ENCODE peak calls at places on chromosomes 12 and 14, in four cellular contexts. F is mucosa of descending colon; S is CD4-positive, alpha-beta memory T cell; U is fibroblast of pulmonary artery. D is an unnamed sample.

GRCh38 chr12:45369065-45369464 is 153.2 kb downstream of the ANO6 start:
- DNase-seq in F (no peak), S (no peak), U (peak), D (no peak)

GRCh38 chr12:81329088-81329487 is 251.2 kb downstream of the ACSS3 start:
- DNase-seq in F (no peak), S (no peak), U (peak), D (peak)

GRCh38 chr12:10293570-10294227 is 14.0 kb upstream of the KLRD1 start:
- DNase-seq in F (no peak), S (peak), U (no peak), D (peak)

GRCh38 chr14:80464531-80465149 is 253.3 kb upstream of the DIO2 start:
- DNase-seq in F (no peak), S (no peak), U (no peak), D (no peak)

GRCh38 chr14:85281921-85282320 is 248.0 kb upstream of the FLRT2 start:
- DNase-seq in F (no peak), S (no peak), U (no peak), D (no peak)

GRCh38 chr12:114944736-114945135 is 260.8 kb upstream of the TBX3 start:
- DNase-seq in F (no peak), S (no peak), U (no peak), D (no peak)

GRCh38 chr12:104232609-104233280 is 17.2 kb downstream of the TXNRD1 start:
- DNase-seq in F (no peak), S (no peak), U (no peak), D (no peak)

GRCh38 chr14:67490201-67490600 is 1.7 kb upstream of the TMEM229B start:
- DNase-seq in F (no peak), S (no peak), U (no peak), D (no peak)

GRCh38 chr12:122721057-122721545 is 4.5 kb upstream of the HCAR3 start:
- DNase-seq in F (no peak), S (no peak), U (peak), D (no peak)

GRCh38 chr12:98838282-98838681 is 193.2 kb downstream of the APAF1 start:
- DNase-seq in F (no peak), S (no peak), U (peak), D (no peak)

GRCh38 chr14:93114068-93114710 is 1.5 kb downstream of the ITPK1 start:
- DNase-seq in F (peak), S (no peak), U (no peak), D (no peak)

GRCh38 chr14:97446087-97446486 is 648.9 kb downstream of the VRK1 start:
- DNase-seq in F (no peak), S (no peak), U (no peak), D (peak)

GRCh38 chr14:91303924-91304229 is 59.4 kb upstream of the GPR68 start:
- DNase-seq in F (no peak), S (no peak), U (no peak), D (no peak)

GRCh38 chr14:69014829-69015259 is 35.7 kb upstream of the ACTN1 start:
- DNase-seq in F (no peak), S (no peak), U (no peak), D (no peak)

GRCh38 chr12:108576660-108577234 is 14.4 kb downstream of the ISCU start:
- DNase-seq in F (no peak), S (no peak), U (no peak), D (no peak)

GRCh38 chr12:71576546-71576945 is 87.1 kb downstream of the ZFC3H1 start:
- DNase-seq in F (no peak), S (no peak), U (no peak), D (no peak)

GRCh38 chr12:28569698-28570411 is 379.6 kb downstream of the CCDC91 start:
- DNase-seq in F (no peak), S (no peak), U (peak), D (no peak)

GRCh38 chr12:92028039-92028709 is 117.5 kb downstream of the BTG1 start:
- DNase-seq in F (no peak), S (no peak), U (peak), D (no peak)

GRCh38 chr12:121132601-121133481 is at the start of gene P2RX7:
- DNase-seq in F (peak), S (peak), U (peak), D (peak)
- H3K4me3 ChIP-seq in F (no peak), S (peak), U (peak), D (peak)

GRCh38 chr12:19710811-19711793 is 271.8 kb downstream of the AEBP2 start:
- DNase-seq in F (peak), S (no peak), U (peak), D (no peak)

GRCh38 chr12:19706936-19707335 is 267.6 kb downstream of the AEBP2 start:
- DNase-seq in F (no peak), S (no peak), U (no peak), D (no peak)

GRCh38 chr12:19709889-19710288 is 270.6 kb downstream of the AEBP2 start:
- DNase-seq in F (no peak), S (no peak), U (no peak), D (no peak)

GRCh38 chr12:19707948-19708409 is 268.7 kb downstream of the AEBP2 start:
- DNase-seq in F (no peak), S (no peak), U (peak), D (no peak)

DNA sequence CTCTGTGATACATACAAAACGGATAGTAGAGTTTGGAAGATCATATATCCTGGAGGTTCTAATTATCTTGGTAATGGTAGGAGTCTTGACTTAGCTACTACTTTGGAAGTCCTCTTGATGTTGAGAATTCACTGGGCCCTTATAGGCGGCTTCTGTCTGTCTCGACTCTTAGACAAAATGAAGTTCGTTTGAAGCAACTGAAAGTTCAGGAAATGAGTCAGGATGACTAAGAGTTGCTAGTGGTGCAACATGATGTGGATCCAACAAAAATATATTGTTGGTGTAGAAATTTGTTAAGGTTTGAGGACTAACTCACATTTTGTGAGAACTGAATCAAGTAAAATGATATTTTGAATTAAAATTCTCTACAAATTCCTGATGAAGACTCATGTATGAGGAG is 272.7 kb downstream of the AEBP2 start:
- DNase-seq in F (no peak), S (no peak), U (peak), D (no peak)
- H3K4me3 ChIP-seq in F (no peak), S (no peak), U (no peak), D (no peak)

GRCh38 chr14:71473843-71474242 is 458.4 kb upstream of the RGS6 start:
- DNase-seq in F (no peak), S (no peak), U (no peak), D (no peak)

GRCh38 chr14:71471604-71472003 is 460.6 kb upstream of the RGS6 start:
- DNase-seq in F (no peak), S (no peak), U (no peak), D (no peak)

GRCh38 chr14:71472961-71473340 is 459.3 kb upstream of the RGS6 start:
- DNase-seq in F (no peak), S (no peak), U (no peak), D (no peak)

GRCh38 chr14:71474291-71474690 is 457.9 kb upstream of the RGS6 start:
- DNase-seq in F (no peak), S (no peak), U (peak), D (no peak)

DNA sequence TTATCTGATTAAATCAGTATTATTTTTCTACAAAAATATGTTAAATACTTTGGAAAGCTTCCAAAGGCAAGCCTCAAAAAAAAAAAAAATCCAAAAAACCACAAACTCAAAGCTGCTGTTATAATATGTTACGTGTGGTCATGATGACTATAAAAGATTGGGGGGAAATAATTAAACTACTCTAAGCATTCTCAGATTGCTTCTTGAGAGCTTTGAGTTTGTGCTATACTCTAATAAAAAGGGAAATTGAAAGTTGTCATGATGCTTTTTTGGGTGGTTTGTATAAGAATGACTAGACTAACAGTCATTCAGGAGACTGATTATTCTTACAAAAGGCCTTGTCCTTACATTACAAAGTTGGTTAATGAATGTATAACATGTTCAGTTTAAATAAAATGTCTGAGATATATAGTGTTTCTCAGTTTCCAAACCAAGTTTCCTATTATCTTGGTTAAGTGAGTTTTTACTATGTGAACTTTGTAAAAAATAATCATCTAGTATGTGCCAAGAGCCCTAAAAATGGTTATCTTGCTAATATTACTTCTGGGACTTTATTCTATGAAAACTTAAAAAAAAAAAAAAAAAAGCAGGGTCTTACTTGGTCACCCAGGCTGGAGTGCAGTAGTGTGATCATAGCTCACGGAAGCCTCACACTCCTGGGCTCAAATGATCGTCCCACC is 459.8 kb upstream of the RGS6 start:
- DNase-seq in F (no peak), S (no peak), U (no peak), D (no peak)
- H3K4me3 ChIP-seq in F (no peak), S (no peak), U (no peak), D (no peak)

GRCh38 chr12:85656561-85656960 is 179.6 kb downstream of the RASSF9 start:
- DNase-seq in F (no peak), S (no peak), U (no peak), D (no peak)
- H3K4me3 ChIP-seq in F (no peak), S (no peak), U (no peak), D (no peak)